ENCODE peak calls at places on chromosomes 11 and 22, in six cellular contexts. N is thoracic aorta; G is fibroblast of pulmonary artery; D is fibroblast of mammary gland; T is colonic mucosa; V is effector memory CD4-positive, alpha-beta T cell. K is an unnamed sample.

GRCh38 chr11:48077251-48077650 is 96.9 kb downstream of the PTPRJ start:
- DNase-seq in V (no peak), G (no peak), N (no peak), D (no peak), T (no peak), K (no peak)

GRCh38 chr22:44777364-44777756 is 25.0 kb downstream of the ARHGAP8 start:
- DNase-seq in N (no peak), T (no peak), G (no peak), D (no peak), V (no peak), K (no peak)

GRCh38 chr11:17145972-17146371 is 61.8 kb downstream of the PIK3C2A start:
- DNase-seq in G (peak; percentile 17), N (no peak), D (peak; percentile 9), T (no peak), V (no peak), K (no peak)

GRCh38 chr22:23504522-23504921 is 75.6 kb downstream of the IGLL1 start:
- DNase-seq in N (no peak), D (no peak), T (no peak), V (no peak), G (peak; percentile 29), K (no peak)

GRCh38 chr22:21651521-21652009 is 9.5 kb downstream of the SDF2L1 start:
- DNase-seq in G (no peak), D (no peak), V (no peak), N (no peak), T (no peak), K (no peak)

GRCh38 chr11:78298216-78298860 is 109.6 kb downstream of the USP35 start:
- DNase-seq in T (no peak), N (no peak), V (no peak), G (no peak), D (no peak), K (no peak)

GRCh38 chr22:23138584-23139469 is 3.0 kb downstream of the RSPH14 start:
- DNase-seq in N (no peak), V (no peak), D (no peak), T (no peak), G (no peak), K (no peak)

GRCh38 chr22:48091060-48091650 is 1328.7 kb downstream of the TBC1D22A start:
- DNase-seq in T (no peak), D (no peak), G (no peak), V (no peak), N (no peak), K (no peak)

GRCh38 chr11:117691501-117691900 is 105.5 kb downstream of the DSCAML1 start:
- DNase-seq in T (no peak), G (no peak), V (no peak), N (no peak), D (no peak), K (no peak)

GRCh38 chr22:16972311-16972710 is 35.7 kb downstream of the GAB4 start:
- DNase-seq in T (no peak), V (no peak), G (no peak), D (no peak), N (no peak), K (no peak)

GRCh38 chr11:46920709-46921108 is 2.4 kb upstream of the LRP4 start:
- DNase-seq in N (peak; percentile 35), T (no peak), D (peak; percentile 100), G (peak; percentile 91), V (no peak), K (no peak)

GRCh38 chr22:39431821-39432251 is 25.0 kb upstream of the MGAT3 start:
- DNase-seq in T (no peak), D (no peak), G (peak; percentile 63), N (peak; percentile 52), V (no peak), K (no peak)

GRCh38 chr22:39433476-39434242 is 23.2 kb upstream of the MGAT3 start:
- DNase-seq in G (no peak), V (no peak), N (no peak), D (no peak), T (no peak), K (no peak)

GRCh38 chr22:39430576-39431150 is 26.1 kb upstream of the MGAT3 start:
- DNase-seq in G (no peak), D (no peak), T (no peak), V (no peak), N (no peak), K (no peak)

GRCh38 chr22:39431216-39431801 is 25.5 kb upstream of the MGAT3 start:
- DNase-seq in G (no peak), D (no peak), N (no peak), T (no peak), V (no peak), K (no peak)

DNA sequence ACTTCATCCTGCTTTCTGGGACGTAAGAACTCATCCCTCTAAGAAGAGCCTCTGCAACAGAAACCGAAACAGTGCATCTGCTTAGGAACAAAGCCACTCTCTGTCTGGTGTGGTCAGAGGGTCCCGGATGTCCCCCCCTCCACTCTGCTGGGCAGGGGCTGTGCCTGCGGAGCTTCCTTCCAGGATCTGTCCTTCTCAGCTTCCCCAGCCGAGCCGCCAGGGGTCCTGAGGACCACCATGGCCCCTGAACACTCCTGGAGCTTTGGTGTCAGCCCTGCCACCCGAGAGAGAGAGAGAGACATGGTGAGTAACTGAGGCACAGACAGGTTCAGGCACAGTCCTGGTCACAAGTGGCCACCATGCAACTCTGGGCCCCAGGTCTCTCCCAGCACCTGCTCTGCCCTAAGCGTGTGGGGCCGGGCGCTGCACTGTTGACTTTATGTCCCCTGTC is 24.4 kb upstream of the MGAT3 start:
- DNase-seq in T (no peak), N (no peak), G (no peak), D (no peak), V (no peak), K (no peak)
- H3K4me3 ChIP-seq in T (no peak overlapping the region), N (no peak overlapping the region), G (no peak overlapping the region), D (no peak overlapping the region), V (no peak overlapping the region), K (no peak overlapping the region)

GRCh38 chr11:126739499-126740145 is 260.9 kb downstream of the KIRREL3 start:
- DNase-seq in N (no peak), V (no peak), G (peak; percentile 3), T (no peak), D (no peak), K (no peak)
- H3K4me3 ChIP-seq in N (no peak overlapping the region), V (no peak overlapping the region), G (no peak overlapping the region), T (no peak overlapping the region), D (no peak overlapping the region), K (no peak overlapping the region)

GRCh38 chr11:123060265-123061000 is 1.5 kb downstream of the HSPA8 start:
- DNase-seq in D (no peak), V (no peak), T (no peak), G (no peak), N (no peak), K (no peak)
- H3K4me3 ChIP-seq in D (peak overlapping the region; percentile 100), V (peak overlapping the region; percentile 97), T (peak overlapping the region; percentile 73), G (peak overlapping the region; percentile 96), N (peak overlapping the region; percentile 76), K (peak overlapping the region; percentile 80)

GRCh38 chr22:37280718-37281117 is 1.6 kb upstream of the CYTH4 start:
- DNase-seq in D (no peak), G (no peak), V (no peak), N (no peak), T (no peak), K (no peak)

GRCh38 chr22:37281646-37282384 is 493 bp upstream of the CYTH4 start:
- DNase-seq in G (no peak), T (no peak), V (no peak), N (no peak), D (no peak), K (no peak)

GRCh38 chr22:37283393-37283937 is 1.2 kb downstream of the CYTH4 start:
- DNase-seq in V (peak; percentile 52), G (no peak), T (peak; percentile 52), D (no peak), N (no peak), K (no peak)

GRCh38 chr22:37281195-37281594 is 1.1 kb upstream of the CYTH4 start:
- DNase-seq in N (no peak), D (no peak), G (no peak), V (no peak), T (no peak), K (no peak)

DNA sequence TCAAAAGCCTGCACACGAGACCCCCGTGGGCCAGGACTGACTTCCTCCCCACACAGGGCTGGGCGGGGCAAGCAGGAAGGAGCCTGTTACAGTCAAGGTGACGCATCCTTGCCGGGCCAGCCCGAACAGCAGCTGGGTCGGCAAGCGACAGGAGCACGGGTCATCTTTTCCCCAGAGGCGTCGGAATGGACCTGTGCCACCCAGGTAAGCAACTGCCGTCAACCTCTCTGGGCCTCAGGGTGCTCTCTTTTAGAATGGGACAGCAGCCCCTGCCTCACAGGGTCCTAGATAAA is at the start of gene CYTH4:
- DNase-seq in T (peak; percentile 55), V (peak; percentile 58), G (no peak), D (no peak), N (no peak), K (peak; percentile 50)
- H3K4me3 ChIP-seq in T (peak within 1 kb of the TSS; percentile 35), V (peak within 1 kb of the TSS; percentile 86), G (no peak within 1 kb of the TSS), D (no peak within 1 kb of the TSS), N (peak within 1 kb of the TSS; percentile 67), K (peak within 1 kb of the TSS; percentile 66)

GRCh38 chr11:121655481-121656332 is 202.9 kb upstream of the SORL1-AS1 start:
- DNase-seq in T (peak; percentile 79), V (peak; percentile 24), D (peak; percentile 99), N (peak; percentile 72), G (peak; percentile 98), K (no peak)

GRCh38 chr11:121656333-121657090 is 203.7 kb upstream of the SORL1-AS1 start:
- DNase-seq in T (no peak), D (no peak), G (no peak), V (no peak), N (no peak), K (no peak)

GRCh38 chr11:121657191-121657590 is 204.4 kb upstream of the SORL1-AS1 start:
- DNase-seq in V (no peak), G (no peak), D (no peak), T (no peak), N (no peak), K (no peak)

GRCh38 chr11:121652982-121653381 is 200.2 kb upstream of the SORL1-AS1 start:
- DNase-seq in D (peak; percentile 49), T (no peak), V (no peak), N (no peak), G (peak; percentile 39), K (no peak)

DNA sequence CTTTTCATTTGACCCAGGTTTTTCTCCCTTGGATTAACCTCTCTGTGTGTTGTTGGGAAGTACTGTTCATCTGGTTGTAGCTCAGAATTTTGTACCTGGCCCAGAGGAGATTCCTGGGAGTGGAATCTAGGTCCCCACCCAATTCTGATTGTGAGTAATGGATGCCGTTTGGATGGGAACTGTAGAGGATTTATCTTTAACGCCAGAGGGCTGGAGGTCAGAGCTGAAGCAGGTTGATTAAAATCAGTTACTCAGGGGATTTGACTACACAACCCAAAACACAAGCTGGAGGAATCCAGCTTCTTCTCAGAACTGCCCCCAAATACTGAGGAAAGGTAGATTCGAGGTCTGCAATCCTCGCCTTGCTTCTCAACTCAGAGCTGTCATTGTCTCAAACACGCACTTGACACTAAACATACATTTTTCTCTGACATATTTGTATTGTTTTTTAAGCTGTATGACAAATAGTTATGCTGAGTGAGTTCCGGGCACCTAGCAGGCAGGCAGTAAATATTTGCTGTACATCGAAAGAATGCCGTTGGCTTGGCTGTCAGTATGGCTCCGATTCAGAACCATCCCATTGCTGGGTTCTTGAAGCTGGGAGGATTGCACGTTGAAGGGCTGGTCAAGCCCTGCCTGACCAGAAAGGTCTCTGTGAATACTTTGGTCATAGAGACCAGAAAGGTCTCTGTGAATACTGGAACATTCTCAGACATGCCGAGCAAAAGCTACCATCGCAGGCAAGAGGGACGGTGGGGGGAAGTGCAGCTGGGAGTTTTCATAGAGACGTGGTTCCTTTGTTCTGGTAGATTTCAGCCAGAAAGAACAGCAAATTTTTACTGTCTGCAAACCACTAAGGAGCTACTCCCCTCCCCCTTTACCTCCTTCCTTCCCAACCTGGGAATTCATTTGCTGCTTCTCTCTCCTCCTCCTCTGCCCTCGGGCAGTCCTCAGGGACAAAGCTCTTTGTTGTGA is 202.0 kb upstream of the SORL1-AS1 start:
- DNase-seq in G (peak; percentile 27), T (no peak), N (no peak), V (no peak), D (no peak), K (no peak)
- H3K4me3 ChIP-seq in G (peak overlapping the region; percentile 51), T (peak overlapping the region; percentile 28), N (peak overlapping the region; percentile 78), V (peak overlapping the region; percentile 60), D (peak overlapping the region; percentile 55), K (no peak overlapping the region)

GRCh38 chr22:42500164-42500835 is 19.3 kb downstream of the RRP7A start:
- DNase-seq in D (peak; percentile 59), G (peak; percentile 71), N (no peak), V (peak; percentile 81), T (peak; percentile 91), K (peak; percentile 35)
- H3K4me3 ChIP-seq in D (peak overlapping the region; percentile 9), G (peak overlapping the region; percentile 34), N (peak overlapping the region; percentile 68), V (peak overlapping the region; percentile 47), T (peak overlapping the region; percentile 37), K (peak overlapping the region; percentile 23)

K was measured in GM12864.